ENCODE peak calls at places on chromosomes 2 and 18, in five cellular contexts. L, X, C, B and E are unnamed samples.

GRCh38 chr2:25673170-25674002 is at the start of gene DTNB:
- DNase-seq in C (peak; percentile 81), X (peak; percentile 83), L (peak; percentile 84), B (peak; percentile 78), E (peak; percentile 84)

GRCh38 chr2:118638453-118638852 is 209.0 kb downstream of the EN1 start:
- DNase-seq in B (no peak), X (no peak), L (no peak), C (no peak), E (no peak)

GRCh38 chr2:228507870-228508269 is 326.4 kb upstream of the SPHKAP start:
- DNase-seq in X (no peak), B (no peak), C (no peak), L (no peak), E (no peak)

GRCh38 chr2:46615555-46616487 is 136.5 kb downstream of the TMEM247 start:
- DNase-seq in L (no peak), B (no peak), C (peak; percentile 47), X (no peak), E (no peak)

GRCh38 chr2:38947241-38948239 is 57.9 kb downstream of the ARHGEF33 start:
- DNase-seq in C (peak; percentile 37), X (peak; percentile 69), B (peak; percentile 81), L (peak; percentile 67), E (peak; percentile 59)

GRCh38 chr2:64807417-64807816 is 153.7 kb upstream of the SERTAD2 start:
- DNase-seq in C (no peak), X (no peak), L (peak; percentile 69), B (no peak), E (no peak)

GRCh38 chr2:238158018-238158806 is 558 bp upstream of the ERFE start:
- DNase-seq in B (no peak), X (no peak), C (no peak), L (no peak), E (no peak)

GRCh38 chr2:225041871-225042799 is at the start of gene DOCK10:
- DNase-seq in C (peak; percentile 71), X (peak; percentile 22), L (peak; percentile 59), B (no peak), E (peak; percentile 24)

GRCh38 chr2:152715854-152716428 is 1.3 kb downstream of the PRPF40A start:
- DNase-seq in L (no peak), C (no peak), X (no peak), B (no peak), E (no peak)

GRCh38 chr2:207765541-207765940 is 4.2 kb downstream of the FZD5 start:
- DNase-seq in L (peak; percentile 62), X (no peak), C (no peak), B (peak; percentile 77), E (peak; percentile 65)

GRCh38 chr2:40113997-40114396 is 334.9 kb upstream of the THUMPD2 start:
- DNase-seq in C (no peak), X (no peak), B (no peak), L (no peak), E (no peak)

GRCh38 chr2:54595999-54596903 is 127.2 kb upstream of the EML6 start:
- DNase-seq in X (peak; percentile 69), C (no peak), B (no peak), L (no peak), E (no peak)

GRCh38 chr2:18084376-18084775 is 205.9 kb downstream of the KCNS3 start:
- DNase-seq in B (no peak), L (no peak), C (no peak), X (no peak), E (no peak)

GRCh38 chr2:217972490-217972889 is 30.3 kb downstream of the TNS1 start:
- DNase-seq in C (no peak), B (no peak), L (no peak), X (peak; percentile 22), E (no peak)

GRCh38 chr2:70024284-70024683 is 62.9 kb upstream of the ASPRV1 start:
- DNase-seq in X (no peak), C (no peak), B (no peak), L (no peak), E (peak; percentile 20)

GRCh38 chr2:176139170-176139611 is 9.7 kb downstream of the HOXD8 start:
- DNase-seq in L (no peak), C (no peak), B (no peak), X (no peak), E (no peak)

GRCh38 chr2:27053776-27054175 is 2.3 kb downstream of the AGBL5 start:
- DNase-seq in L (no peak), C (no peak), X (peak; percentile 1), B (no peak), E (no peak)

GRCh38 chr2:238868616-238869292 is 20.9 kb downstream of the TWIST2 start:
- DNase-seq in X (peak; percentile 62), C (no peak), L (peak; percentile 76), B (peak; percentile 69), E (no peak)

GRCh38 chr2:5365871-5366461 is 326.2 kb upstream of the SOX11 start:
- DNase-seq in C (peak; percentile 23), B (peak; percentile 41), X (peak; percentile 59), L (peak; percentile 44), E (peak; percentile 69)

GRCh38 chr2:173326806-173327205 is 27.9 kb upstream of the CDCA7 start:
- DNase-seq in C (no peak), L (no peak), B (no peak), X (no peak), E (no peak)

GRCh38 chr2:112021269-112021668 is 33.8 kb upstream of the TMEM87B start:
- DNase-seq in X (no peak), B (no peak), L (no peak), C (no peak), E (no peak)

GRCh38 chr2:137302957-137303356 is 537.6 kb downstream of the THSD7B start:
- DNase-seq in X (no peak), C (no peak), L (no peak), B (no peak), E (no peak)

GRCh38 chr2:95075440-95075885 is 46.1 kb downstream of the MRPS5 start:
- DNase-seq in L (no peak), B (no peak), C (no peak), X (no peak), E (no peak)

GRCh38 chr2:209519271-209519670 is 95.4 kb downstream of the MAP2 start:
- DNase-seq in C (no peak), B (no peak), X (no peak), L (no peak), E (no peak)

GRCh38 chr2:120787512-120788348 is 52.1 kb downstream of the GLI2 start:
- DNase-seq in L (no peak), B (no peak), X (no peak), C (no peak), E (no peak)

GRCh38 chr18:12839526-12840196 is 44.4 kb downstream of the PTPN2 start:
- DNase-seq in C (no peak), B (no peak), X (no peak), L (no peak), E (no peak)

GRCh38 chr2:139622691-139623090 is 842.5 kb upstream of the NXPH2 start:
- DNase-seq in C (no peak), L (no peak), X (no peak), B (no peak), E (no peak)

GRCh38 chr2:30690126-30690561 is 117.1 kb downstream of the CAPN13 start:
- DNase-seq in L (no peak), B (peak; percentile 11), X (no peak), C (no peak), E (no peak)

GRCh38 chr2:224309216-224309615 is 92.7 kb downstream of the FAM124B start:
- DNase-seq in X (no peak), L (no peak), B (no peak), C (no peak), E (no peak)

GRCh38 chr2:85893428-85894258 is 4.9 kb upstream of the ST3GAL5 start:
- DNase-seq in X (no peak), B (no peak), L (no peak), C (no peak), E (no peak)

GRCh38 chr2:40809156-40809555 is 357.3 kb upstream of the SLC8A1 start:
- DNase-seq in X (no peak), B (no peak), L (no peak), C (no peak), E (no peak)

GRCh38 chr18:45760443-45761036 is 36.6 kb downstream of the SLC14A1 start:
- DNase-seq in B (no peak), C (no peak), L (no peak), X (no peak), E (no peak)

GRCh38 chr18:75810481-75810880 is 383.0 kb upstream of the SMIM21 start:
- DNase-seq in X (no peak), C (no peak), B (no peak), L (no peak), E (no peak)

GRCh38 chr18:23824704-23825103 is 135.5 kb downstream of the LAMA3 start:
- DNase-seq in L (no peak), X (no peak), C (no peak), B (no peak), E (no peak)

GRCh38 chr2:132620115-132620514 is 49.9 kb downstream of the LYPD1 start:
- DNase-seq in X (no peak), L (no peak), C (no peak), B (no peak), E (no peak)